ENCODE peak calls at places on chromosomes 3 and 15, in eight cellular contexts. F is aorta; K is CD8-positive, alpha-beta memory T cell; G is psoas muscle; Q is dorsolateral prefrontal cortex; P is SK-N-MC; B is A549; R is AG04450. U is an unnamed sample.

GRCh38 chr3:30988774-30989173 is 94.3 kb upstream of the GADL1 start:
- DNase-seq in B (no peak), Q (no peak), R (no peak), P (no peak), G (no peak), F (no peak), K (no peak), U (no peak)

GRCh38 chr15:83943849-83944404 is 290.0 kb downstream of the ADAMTSL3 start:
- DNase-seq in R (peak), K (no peak), F (no peak), P (no peak), B (no peak), G (no peak), Q (no peak), U (no peak)

GRCh38 chr3:64049136-64049535 is 25.8 kb upstream of the PSMD6 start:
- DNase-seq in Q (no peak), G (no peak), R (no peak), K (no peak), F (no peak), P (no peak), B (no peak), U (no peak)

GRCh38 chr3:39287859-39288221 is 8.0 kb upstream of the CX3CR1 start:
- DNase-seq in B (no peak), F (no peak), R (no peak), K (no peak), Q (no peak), G (no peak), P (no peak), U (no peak)

GRCh38 chr3:159619341-159619885 is 369.2 kb upstream of the IL12A start:
- DNase-seq in K (no peak), B (no peak), Q (no peak), R (no peak), G (no peak), P (no peak), F (no peak), U (no peak)

GRCh38 chr3:124266517-124266916 is 274.6 kb upstream of the ROPN1 start:
- DNase-seq in K (no peak), Q (no peak), F (no peak), B (no peak), G (no peak), P (no peak), R (no peak), U (no peak)

GRCh38 chr15:48437178-48437577 is 105.9 kb downstream of the DUT start:
- DNase-seq in K (no peak), B (no peak), R (no peak), P (no peak), G (no peak), Q (no peak), F (no peak), U (no peak)

GRCh38 chr3:141690366-141691072 is 47.6 kb upstream of the RNF7 start:
- DNase-seq in K (no peak), G (no peak), Q (no peak), B (no peak), F (no peak), P (no peak), R (no peak), U (no peak)

GRCh38 chr3:153901152-153901551 is 220.0 kb upstream of the ARHGEF26 start:
- DNase-seq in K (no peak), R (no peak), P (no peak), G (no peak), Q (no peak), B (no peak), F (no peak), U (no peak)

GRCh38 chr3:170357920-170358854 is 672 bp downstream of the SKIL start:
- DNase-seq in F (peak), P (no peak), B (peak), K (peak), Q (peak), R (no peak), G (peak), U (peak)

GRCh38 chr15:42031211-42031915 is 10.5 kb upstream of the PLA2G4E start:
- DNase-seq in B (no peak), F (no peak), G (no peak), K (no peak), Q (no peak), P (no peak), R (no peak), U (no peak)

GRCh38 chr3:137761099-137761562 is 3.0 kb upstream of the SOX14 start:
- DNase-seq in G (no peak), P (no peak), F (no peak), B (no peak), Q (no peak), R (no peak), K (no peak), U (no peak)

GRCh38 chr15:60673156-60673555 is 194.2 kb upstream of the ICE2 start:
- DNase-seq in P (no peak), R (no peak), F (no peak), K (no peak), Q (no peak), G (no peak), B (no peak), U (no peak)

GRCh38 chr3:185332026-185332735 is 30.8 kb upstream of the MAP3K13 start:
- DNase-seq in R (peak), F (no peak), B (no peak), Q (no peak), K (no peak), P (no peak), G (no peak), U (no peak)

GRCh38 chr3:32469151-32469874 is 33.3 kb downstream of the CMTM6 start:
- DNase-seq in P (no peak), B (no peak), K (no peak), F (no peak), G (no peak), Q (no peak), R (no peak), U (no peak)

GRCh38 chr3:59749291-59749690 is 699.5 kb upstream of the CFAP20DC start:
- DNase-seq in G (no peak), F (no peak), R (peak), Q (no peak), K (no peak), B (no peak), P (no peak), U (no peak)

GRCh38 chr3:107753494-107753893 is 230.7 kb downstream of the BBX start:
- DNase-seq in Q (peak), P (no peak), R (no peak), F (no peak), B (peak), G (no peak), K (no peak), U (no peak)

GRCh38 chr3:78659386-78659987 is 1108.3 kb downstream of the ROBO1 start:
- DNase-seq in G (no peak), Q (no peak), K (no peak), F (no peak), R (peak), P (peak), B (no peak), U (no peak)

GRCh38 chr15:52496776-52497470 is 31.8 kb downstream of the MYO5A start:
- DNase-seq in G (no peak), B (no peak), P (no peak), R (no peak), Q (no peak), K (no peak), F (no peak), U (no peak)

GRCh38 chr3:126677862-126678549 is 23.1 kb upstream of the TXNRD3 start:
- DNase-seq in K (no peak), R (no peak), G (no peak), Q (no peak), F (no peak), P (no peak), B (no peak), U (no peak)

GRCh38 chr3:117104792-117105191 is 395.2 kb downstream of the TUSC7 start:
- DNase-seq in Q (no peak), G (no peak), P (no peak), B (no peak), K (no peak), R (peak), F (no peak), U (no peak)

GRCh38 chr3:161559177-161559998 is 62.8 kb downstream of the OTOL1 start:
- DNase-seq in R (no peak), F (no peak), K (no peak), Q (no peak), G (no peak), P (peak), B (peak), U (no peak)

GRCh38 chr3:72633101-72633500 is 215.1 kb downstream of the SHQ1 start:
- DNase-seq in G (no peak), F (no peak), P (no peak), Q (no peak), R (no peak), K (no peak), B (no peak), U (no peak)

GRCh38 chr3:127061641-127062040 is 78.7 kb downstream of the PLXNA1 start:
- DNase-seq in B (no peak), F (no peak), K (no peak), R (no peak), P (no peak), Q (no peak), G (peak), U (no peak)

GRCh38 chr15:69648215-69648614 is 195.6 kb downstream of the RPLP1 start:
- DNase-seq in R (no peak), Q (no peak), G (no peak), B (no peak), P (no peak), F (no peak), K (no peak), U (peak)
- H3K4me3 ChIP-seq in R (no peak), Q (no peak), G (no peak), B (no peak), P (peak), F (no peak), K (no peak), U (no peak)

DNA sequence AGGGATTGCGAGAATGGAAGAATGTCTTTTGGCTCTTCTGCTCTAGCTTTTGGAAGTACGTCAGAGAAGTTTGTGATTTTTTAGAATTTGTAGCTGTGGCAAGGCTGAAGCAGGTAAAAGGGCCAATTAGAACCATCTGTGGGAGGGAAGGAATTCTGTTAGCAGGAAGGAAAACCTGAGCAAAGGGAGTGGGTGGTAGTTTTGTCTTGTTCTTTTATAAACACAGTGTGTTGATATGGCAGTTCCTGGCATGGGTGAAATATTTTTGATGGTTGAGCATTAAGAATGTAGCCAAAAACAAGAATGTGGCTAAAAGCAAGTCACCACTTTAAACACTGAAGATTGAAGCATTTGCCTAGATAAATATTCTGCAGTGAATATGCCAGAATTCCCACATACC is 23.8 kb downstream of the DAG1 start:
- DNase-seq in Q (no peak), B (no peak), F (no peak), K (no peak), P (no peak), G (no peak), R (no peak), U (no peak)
- H3K27ac ChIP-seq in Q (peak), B (no peak), F (peak), K (no peak), P (no peak), G (peak), R (no peak), U (peak)

GRCh38 chr15:74844319-74845207 is 1.6 kb upstream of the ULK3 start:
- DNase-seq in G (no peak), R (no peak), P (no peak), F (no peak), B (no peak), K (no peak), Q (no peak), U (no peak)

GRCh38 chr15:74842581-74843444 is at the start of gene ULK3:
- DNase-seq in F (peak), B (peak), R (peak), Q (peak), P (no peak), K (peak), G (peak), U (peak)

GRCh38 chr15:74843445-74843828 is 481 bp upstream of the ULK3 start:
- DNase-seq in G (no peak), K (no peak), R (no peak), Q (no peak), B (no peak), F (no peak), P (no peak), U (no peak)

GRCh38 chr15:74845208-74845568 is 2.2 kb upstream of the ULK3 start:
- DNase-seq in F (no peak), K (peak), G (no peak), B (no peak), P (no peak), Q (no peak), R (no peak), U (no peak)

DNA sequence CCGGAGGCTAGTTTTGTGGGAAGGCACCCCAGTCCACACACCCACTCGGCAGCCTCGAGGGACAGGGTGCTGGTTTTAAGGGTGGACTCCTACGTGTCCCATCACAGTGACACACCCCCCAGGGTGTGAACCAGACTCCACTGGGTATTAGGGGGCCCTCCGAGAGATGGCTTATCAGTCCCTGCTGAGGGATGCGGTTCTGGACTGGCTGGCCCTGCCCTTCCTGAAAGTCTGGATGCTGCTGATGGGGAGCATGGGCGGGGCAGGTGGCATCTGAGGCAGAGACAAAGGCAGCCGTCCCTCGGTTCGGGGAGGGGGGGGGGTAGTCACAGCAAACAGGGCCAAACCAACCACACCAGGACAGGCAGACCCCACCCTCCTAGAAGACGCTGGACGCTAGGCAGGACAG is 939 bp upstream of the ULK3 start:
- DNase-seq in B (no peak), R (no peak), Q (no peak), K (no peak), F (no peak), G (no peak), P (no peak), U (no peak)
- H3K4me3 ChIP-seq in B (no peak), R (no peak), Q (peak), K (peak), F (no peak), G (peak), P (no peak), U (peak)

DNA sequence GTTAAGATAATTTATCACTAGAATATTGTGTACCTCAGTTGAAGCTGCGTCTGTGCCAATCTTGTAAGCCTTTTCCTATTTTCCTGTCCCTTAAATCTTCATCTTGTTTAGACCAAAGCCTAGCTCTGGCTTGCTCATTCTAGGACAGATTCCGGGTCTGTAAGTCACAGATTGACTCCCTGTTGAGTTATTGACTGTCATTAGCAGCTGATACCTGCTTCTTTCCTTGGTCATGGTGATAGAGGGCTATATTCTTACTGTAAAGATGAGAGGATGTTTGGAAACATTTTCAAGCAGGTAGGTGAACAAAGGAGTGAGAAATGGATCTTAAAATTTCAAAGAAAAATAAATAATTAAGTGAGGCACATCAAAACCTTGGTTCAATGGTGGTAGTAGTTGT is 200.2 kb downstream of the KCNH8 start:
- DNase-seq in G (no peak), K (no peak), Q (no peak), F (no peak), B (no peak), R (no peak), P (no peak), U (no peak)
- H3K27ac ChIP-seq in G (no peak), K (no peak), Q (no peak), F (no peak), B (no peak), R (no peak), P (no peak), U (no peak)

GRCh38 chr3:10370429-10370828 is 49.5 kb upstream of the SEC13 start:
- DNase-seq in B (no peak), G (no peak), P (no peak), Q (peak), R (peak), F (no peak), K (no peak), U (no peak)

GRCh38 chr3:10371167-10371566 is 50.3 kb upstream of the SEC13 start:
- DNase-seq in R (no peak), K (no peak), G (no peak), F (no peak), Q (no peak), P (no peak), B (no peak), U (no peak)

GRCh38 chr3:10373686-10374261 is 52.9 kb upstream of the SEC13 start:
- DNase-seq in G (no peak), K (no peak), F (no peak), R (no peak), P (no peak), B (no peak), Q (no peak), U (no peak)

GRCh38 chr3:10374311-10374710 is 53.4 kb upstream of the SEC13 start:
- DNase-seq in B (no peak), R (no peak), Q (no peak), K (no peak), F (no peak), P (no peak), G (no peak), U (no peak)

GRCh38 chr3:10371789-10372188 is 50.9 kb upstream of the SEC13 start:
- DNase-seq in F (no peak), K (no peak), G (no peak), P (no peak), Q (no peak), B (no peak), R (no peak), U (no peak)
- H3K4me3 ChIP-seq in F (no peak), K (no peak), G (no peak), P (no peak), Q (no peak), B (no peak), R (no peak), U (no peak)

GRCh38 chr15:25892126-25892525 is 29.0 kb upstream of the ATP10A start:
- DNase-seq in Q (no peak), K (no peak), G (no peak), R (no peak), P (no peak), B (no peak), F (no peak), U (no peak)
- H3K27ac ChIP-seq in Q (no peak), K (no peak), G (no peak), R (no peak), P (no peak), B (peak), F (no peak), U (no peak)

DNA sequence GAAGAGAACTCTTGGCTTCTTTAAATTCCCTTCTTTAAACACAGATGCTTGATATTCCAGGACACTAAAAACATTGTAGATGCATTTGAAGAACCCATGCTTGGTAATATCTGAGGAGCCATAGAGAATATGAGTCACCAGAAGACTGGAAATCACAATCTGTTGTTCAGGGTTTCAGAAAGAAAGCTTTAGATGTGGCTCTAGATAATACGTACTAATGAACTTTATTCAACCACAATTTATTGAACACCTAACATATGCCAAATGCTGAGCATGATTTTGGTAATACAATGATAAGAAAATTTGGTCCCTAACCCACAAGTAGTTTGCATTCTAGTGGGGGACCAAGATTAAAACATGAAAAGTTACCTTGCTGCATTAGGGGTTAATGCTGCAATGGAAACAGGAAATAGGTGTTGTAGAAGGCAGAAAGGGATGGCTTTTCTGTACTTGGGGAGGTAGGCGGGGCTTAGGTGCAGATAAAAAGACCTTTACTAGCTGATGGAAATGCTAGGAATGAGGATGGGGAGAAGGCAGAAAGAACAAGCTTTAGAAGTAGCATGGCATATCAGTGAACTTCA is 11.6 kb upstream of the PLD1 start:
- DNase-seq in P (no peak), B (no peak), R (no peak), F (no peak), K (no peak), Q (no peak), G (no peak), U (no peak)
- H3K4me3 ChIP-seq in P (no peak), B (no peak), R (no peak), F (no peak), K (no peak), Q (no peak), G (no peak), U (no peak)

GRCh38 chr15:39922450-39923092 is 2.5 kb upstream of the GPR176 start:
- DNase-seq in Q (peak), R (no peak), F (no peak), P (no peak), K (no peak), B (no peak), G (no peak), U (no peak)
- H3K27ac ChIP-seq in Q (no peak), R (no peak), F (no peak), P (peak), K (no peak), B (no peak), G (no peak), U (no peak)

GRCh38 chr15:70701891-70702568 is 61.3 kb downstream of the UACA start:
- DNase-seq in R (no peak), F (no peak), B (peak), P (no peak), Q (no peak), G (no peak), K (no peak), U (no peak)
- H3K4me3 ChIP-seq in R (peak), F (peak), B (no peak), P (peak), Q (no peak), G (peak), K (no peak), U (peak)

GRCh38 chr15:36924076-36924475 is 176.3 kb downstream of the MEIS2 start:
- DNase-seq in F (no peak), R (no peak), B (no peak), G (no peak), K (no peak), Q (no peak), P (no peak), U (no peak)

GRCh38 chr15:36931434-36931833 is 168.9 kb downstream of the MEIS2 start:
- DNase-seq in K (no peak), P (no peak), B (no peak), R (no peak), F (no peak), G (no peak), Q (no peak), U (no peak)

GRCh38 chr15:36925671-36926421 is 174.5 kb downstream of the MEIS2 start:
- DNase-seq in Q (no peak), F (no peak), G (no peak), K (no peak), P (peak), B (no peak), R (no peak), U (no peak)

GRCh38 chr15:36921484-36922091 is 178.8 kb downstream of the MEIS2 start:
- DNase-seq in R (no peak), F (no peak), P (no peak), G (no peak), Q (no peak), K (no peak), B (no peak), U (no peak)

GRCh38 chr15:36926422-36926815 is 173.9 kb downstream of the MEIS2 start:
- DNase-seq in Q (no peak), K (no peak), B (no peak), R (no peak), F (no peak), G (no peak), P (no peak), U (no peak)
- H3K27ac ChIP-seq in Q (no peak), K (no peak), B (no peak), R (no peak), F (no peak), G (no peak), P (no peak), U (no peak)